ENCODE peak calls at places on chromosomes 1 and 21, in nine cellular contexts. G is ovary, B is A549, T is tibial nerve, Q is H1, W is upper lobe of left lung, M is suprapubic skin, X is GM12878, H is transverse colon. I is an unnamed sample.

GRCh38 chr1:157992031-157992568 is 1.3 kb upstream of the KIRREL1 start:
- DNase-seq in G (peak), B (peak), T (peak), Q (no peak), W (no peak), M (no peak), X (no peak), H (peak), I (peak)

GRCh38 chr1:237470712-237471310 is 419.9 kb downstream of the ZP4 start:
- DNase-seq in G (no peak), B (no peak), T (no peak), Q (no peak), W (no peak), M (no peak), X (no peak), H (no peak), I (no peak)

GRCh38 chr1:36913016-36913415 is 121.3 kb downstream of the GRIK3 start:
- DNase-seq in G (no peak), B (no peak), T (no peak), Q (no peak), W (no peak), M (peak), X (no peak), H (no peak), I (peak)

GRCh38 chr1:176560681-176561080 is 97.7 kb downstream of the PAPPA2 start:
- DNase-seq in G (no peak), B (no peak), T (no peak), Q (no peak), W (no peak), M (no peak), X (no peak), H (no peak), I (no peak)

GRCh38 chr1:58508629-58509028 is 37.9 kb downstream of the OMA1 start:
- DNase-seq in G (no peak), B (no peak), T (no peak), Q (no peak), W (no peak), M (no peak), X (no peak), H (no peak), I (no peak)

GRCh38 chr21:42473495-42474042 is 22.5 kb downstream of the RSPH1 start:
- DNase-seq in G (no peak), B (no peak), T (no peak), Q (no peak), W (no peak), M (peak), X (no peak), H (no peak), I (no peak)

GRCh38 chr1:2152914-2153313 is 41.7 kb downstream of the FAAP20 start:
- DNase-seq in G (no peak), B (no peak), T (no peak), Q (no peak), W (no peak), M (no peak), X (no peak), H (no peak), I (no peak)

GRCh38 chr1:241532864-241533263 is 686 bp downstream of the KMO start:
- DNase-seq in G (no peak), B (no peak), T (no peak), Q (no peak), W (no peak), M (no peak), X (peak), H (peak), I (no peak)

GRCh38 chr1:118151312-118151937 is 33.6 kb downstream of the SPAG17 start:
- DNase-seq in G (peak), B (no peak), T (peak), Q (peak), W (no peak), M (no peak), X (peak), H (peak), I (no peak)

GRCh38 chr1:47184090-47184735 is 5.6 kb downstream of the PDZK1IP1 start:
- DNase-seq in G (no peak), B (no peak), T (peak), Q (no peak), W (no peak), M (no peak), X (no peak), H (no peak), I (no peak)

GRCh38 chr1:19672237-19672636 is 7.6 kb downstream of the HTR6 start:
- DNase-seq in G (no peak), B (no peak), T (no peak), Q (no peak), W (no peak), M (no peak), X (no peak), H (no peak), I (no peak)

GRCh38 chr1:62311473-62311943 is 7.7 kb downstream of the KANK4 start:
- DNase-seq in G (no peak), B (no peak), T (no peak), Q (no peak), W (no peak), M (no peak), X (no peak), H (no peak), I (no peak)

GRCh38 chr1:242824435-242824834 is 299.9 kb upstream of the PLD5 start:
- DNase-seq in G (no peak), B (no peak), T (no peak), Q (no peak), W (no peak), M (no peak), X (no peak), H (no peak), I (no peak)

GRCh38 chr1:23854568-23854967 is 13.5 kb downstream of the FUCA1 start:
- DNase-seq in G (no peak), B (no peak), T (no peak), Q (no peak), W (no peak), M (no peak), X (no peak), H (no peak), I (no peak)

GRCh38 chr1:55723001-55723400 is 507.8 kb upstream of the USP24 start:
- DNase-seq in G (no peak), B (no peak), T (no peak), Q (no peak), W (no peak), M (no peak), X (no peak), H (no peak), I (no peak)

GRCh38 chr21:29254550-29254949 is 44.2 kb upstream of the BACH1 start:
- DNase-seq in G (no peak), B (no peak), T (no peak), Q (no peak), W (no peak), M (no peak), X (no peak), H (no peak), I (no peak)

GRCh38 chr1:244460195-244460594 is 878 bp upstream of the CATSPERE start:
- DNase-seq in G (no peak), B (no peak), T (no peak), Q (no peak), W (no peak), M (no peak), X (no peak), H (no peak), I (no peak)

GRCh38 chr21:16541366-16541765 is 811.6 kb downstream of the USP25 start:
- DNase-seq in G (no peak), B (no peak), T (no peak), Q (no peak), W (no peak), M (no peak), X (no peak), H (no peak), I (no peak)

GRCh38 chr21:34817821-34818662 is 149.2 kb downstream of the CLIC6 start:
- DNase-seq in G (no peak), B (no peak), T (no peak), Q (no peak), W (no peak), M (no peak), X (no peak), H (no peak), I (no peak)

GRCh38 chr1:46246548-46247432 is 773 bp upstream of the RAD54L start:
- DNase-seq in G (no peak), B (peak), T (no peak), Q (no peak), W (peak), M (peak), X (no peak), H (peak), I (peak)

GRCh38 chr1:235157150-235157549 is 3.9 kb downstream of the RBM34 start:
- DNase-seq in G (no peak), B (no peak), T (no peak), Q (no peak), W (no peak), M (no peak), X (no peak), H (no peak), I (no peak)

GRCh38 chr1:153260473-153260979 is 1.0 kb downstream of the LORICRIN start:
- DNase-seq in G (no peak), B (no peak), T (no peak), Q (no peak), W (no peak), M (no peak), X (no peak), H (no peak), I (no peak)

GRCh38 chr1:211591980-211592493 is 13.1 kb upstream of the SLC30A1 start:
- DNase-seq in G (no peak), B (peak), T (no peak), Q (no peak), W (no peak), M (no peak), X (no peak), H (no peak), I (no peak)

GRCh38 chr1:234863596-234863995 is 253.6 kb upstream of the IRF2BP2 start:
- DNase-seq in G (no peak), B (no peak), T (peak), Q (no peak), W (no peak), M (no peak), X (no peak), H (no peak), I (peak)

GRCh38 chr1:244835276-244836134 is at the start of gene COX20:
- DNase-seq in G (peak), B (peak), T (peak), Q (peak), W (peak), M (peak), X (peak), H (peak), I (peak)

GRCh38 chr1:155134858-155135415 is 715 bp upstream of the SLC50A1 start:
- DNase-seq in G (peak), B (peak), T (peak), Q (no peak), W (peak), M (peak), X (no peak), H (peak), I (peak)

GRCh38 chr1:208497866-208498541 is 253.8 kb upstream of the PLXNA2 start:
- DNase-seq in G (no peak), B (no peak), T (no peak), Q (no peak), W (no peak), M (no peak), X (no peak), H (no peak), I (no peak)

GRCh38 chr1:160418483-160418882 is 18.1 kb downstream of the VANGL2 start:
- DNase-seq in G (no peak), B (no peak), T (no peak), Q (no peak), W (no peak), M (no peak), X (no peak), H (no peak), I (no peak)

GRCh38 chr1:160413716-160414115 is 13.4 kb downstream of the VANGL2 start:
- DNase-seq in G (no peak), B (no peak), T (no peak), Q (no peak), W (no peak), M (no peak), X (no peak), H (no peak), I (no peak)

GRCh38 chr1:160415696-160416298 is 15.4 kb downstream of the VANGL2 start:
- DNase-seq in G (no peak), B (no peak), T (no peak), Q (no peak), W (peak), M (no peak), X (no peak), H (no peak), I (no peak)

GRCh38 chr1:160414836-160415235 is 14.5 kb downstream of the VANGL2 start:
- DNase-seq in G (no peak), B (no peak), T (no peak), Q (no peak), W (no peak), M (no peak), X (no peak), H (no peak), I (no peak)

GRCh38 chr1:160416369-160416768 is 16.0 kb downstream of the VANGL2 start:
- DNase-seq in G (no peak), B (peak), T (no peak), Q (no peak), W (peak), M (no peak), X (no peak), H (no peak), I (no peak)
- TF ChIP-seq EP300 in G (no peak), B (no peak), T (no peak), Q (no peak), W (no peak), M (no peak), X (no peak), H (no peak), I (no peak)

GRCh38 chr1:202272446-202272845 is 69.3 kb downstream of the UBE2T start:
- DNase-seq in G (no peak), B (no peak), T (no peak), Q (no peak), W (no peak), M (peak), X (no peak), H (no peak), I (no peak)

GRCh38 chr1:202268817-202269216 is 72.9 kb downstream of the UBE2T start:
- DNase-seq in G (no peak), B (no peak), T (no peak), Q (no peak), W (no peak), M (peak), X (no peak), H (no peak), I (no peak)

GRCh38 chr1:202274611-202275010 is 67.1 kb downstream of the UBE2T start:
- DNase-seq in G (no peak), B (peak), T (no peak), Q (no peak), W (no peak), M (peak), X (no peak), H (peak), I (no peak)

GRCh38 chr1:202268032-202268431 is 73.7 kb downstream of the UBE2T start:
- DNase-seq in G (no peak), B (no peak), T (no peak), Q (no peak), W (peak), M (peak), X (no peak), H (no peak), I (peak)

DNA sequence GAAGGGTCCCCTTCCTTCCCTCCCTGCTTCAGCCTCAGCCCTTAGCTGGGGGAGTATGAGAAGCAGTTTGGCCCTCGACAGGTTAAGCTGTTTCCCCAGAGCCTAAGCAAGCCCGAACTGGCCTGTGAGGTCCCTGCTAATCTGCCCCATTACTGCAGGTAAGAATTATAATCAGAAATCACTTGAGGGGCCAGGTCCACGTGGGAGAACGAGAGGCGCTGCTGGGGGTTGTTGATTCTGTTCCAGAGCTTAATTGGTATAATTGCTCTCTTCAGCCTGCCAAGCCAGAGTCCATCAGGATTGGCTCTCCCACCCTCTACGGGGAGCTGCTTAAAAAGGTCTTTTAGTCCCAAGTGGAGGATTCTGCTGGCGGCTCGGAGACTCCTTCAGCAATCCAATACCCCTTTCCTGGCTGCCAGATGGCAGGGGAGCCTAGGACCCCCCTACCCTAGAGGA is 70.8 kb downstream of the UBE2T start:
- DNase-seq in G (no peak), B (no peak), T (no peak), Q (no peak), W (no peak), M (peak), X (no peak), H (no peak), I (no peak)
- TF ChIP-seq EP300 in G (no peak), B (no peak), T (no peak), Q (no peak), W (no peak), M (no peak), X (no peak), H (no peak), I (no peak)

GRCh38 chr1:177871633-177872562 is 98.0 kb downstream of the SEC16B start:
- DNase-seq in G (no peak), B (no peak), T (no peak), Q (no peak), W (no peak), M (no peak), X (no peak), H (no peak), I (no peak)
- TF ChIP-seq EP300 in G (no peak), B (no peak), T (no peak), Q (no peak), W (no peak), M (no peak), X (no peak), H (no peak), I (no peak)

GRCh38 chr1:183029591-183030000 is 6.4 kb downstream of the LAMC1 start:
- DNase-seq in G (no peak), B (no peak), T (no peak), Q (no peak), W (no peak), M (no peak), X (no peak), H (no peak), I (no peak)
- TF ChIP-seq EP300 in G (no peak), B (no peak), T (no peak), Q (no peak), W (no peak), M (no peak), X (no peak), H (no peak), I (no peak)

DNA sequence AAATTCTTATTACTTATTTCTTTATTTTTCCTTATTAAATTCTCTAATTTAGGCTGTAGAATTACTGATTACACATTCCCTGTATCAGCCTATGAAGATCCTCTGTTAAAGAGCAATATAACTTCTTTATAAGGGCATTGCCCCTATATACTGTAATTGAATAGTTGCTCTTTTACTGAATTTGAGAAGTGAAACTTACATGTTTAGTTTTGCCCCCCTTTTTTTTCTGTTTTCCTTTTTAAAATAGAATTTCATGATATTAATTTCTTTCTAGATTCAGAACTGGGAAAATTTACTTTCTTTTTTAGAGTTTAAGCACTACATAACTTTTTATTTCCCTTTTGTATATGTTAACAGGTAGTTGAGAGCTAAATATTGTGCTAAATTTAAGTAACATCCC is 29.5 kb upstream of the PGM1 start:
- DNase-seq in G (no peak), B (no peak), T (no peak), Q (no peak), W (no peak), M (no peak), X (no peak), H (no peak), I (no peak)
- TF ChIP-seq EP300 in G (no peak), B (no peak), T (no peak), Q (no peak), W (no peak), M (no peak), X (no peak), H (no peak), I (no peak)